ENCODE peak calls at places on chromosomes 2 and 18, in ten cellular contexts. U is RPMI8226; Z is NCI-H460; D is HEK293T; F is H4; B is neural crest cell; K is stimulated activated CD8-positive, alpha-beta memory T cell treated with anti-CD3 and anti-CD28 coated beads, Interleukin-4, amount 100 ng/mL, for 1 hour; O is fibroblast of villous mesenchyme; X is endothelial cell of umbilical vein; E is fibroblast of the conjunctiva. J is an unnamed sample.

GRCh38 chr2:46376586-46377286 is 79.5 kb downstream of the EPAS1 start:
- DNase-seq in Z (no peak), O (peak; percentile 22), F (no peak), B (no peak), U (no peak), D (no peak), X (no peak), K (no peak), E (no peak), J (no peak)

GRCh38 chr18:11322006-11322405 is 172.6 kb upstream of the PIEZO2 start:
- DNase-seq in D (no peak), Z (no peak), E (no peak), O (no peak), B (no peak), F (no peak), U (no peak), X (no peak), K (no peak), J (peak; percentile 52)

GRCh38 chr2:45470531-45470930 is 140.5 kb downstream of the SRBD1 start:
- DNase-seq in F (no peak), U (no peak), Z (no peak), B (no peak), O (no peak), K (no peak), X (no peak), E (no peak), D (no peak), J (no peak)

GRCh38 chr2:101426808-101427207 is 39.5 kb upstream of the CREG2 start:
- DNase-seq in B (no peak), U (no peak), E (no peak), K (no peak), O (no peak), D (no peak), Z (no peak), X (no peak), F (no peak), J (no peak)

GRCh38 chr2:80429251-80429650 is 124.7 kb upstream of the LRRTM1 start:
- DNase-seq in D (no peak), F (no peak), X (no peak), O (no peak), B (no peak), K (no peak), Z (no peak), U (no peak), E (no peak), J (no peak)

GRCh38 chr2:35978218-35978617 is 377.4 kb upstream of the CRIM1 start:
- DNase-seq in K (no peak), O (no peak), D (no peak), X (no peak), E (no peak), F (no peak), Z (no peak), U (no peak), B (no peak), J (no peak)

GRCh38 chr2:165700511-165700910 is 93.5 kb downstream of the GALNT3 start:
- DNase-seq in F (no peak), X (no peak), K (no peak), Z (no peak), U (no peak), E (no peak), O (no peak), D (no peak), B (no peak), J (no peak)

GRCh38 chr18:21740724-21741510 is at the start of gene MIB1:
- DNase-seq in O (no peak), F (no peak), K (no peak), X (no peak), U (no peak), B (peak; percentile 99), E (no peak), D (peak; percentile 61), Z (no peak), J (peak; percentile 98)

GRCh38 chr2:210167227-210167626 is 4.0 kb downstream of the KANSL1L start:
- DNase-seq in B (no peak), O (no peak), F (no peak), E (no peak), D (no peak), U (no peak), X (peak; percentile 22), K (no peak), Z (no peak), J (peak; percentile 6)